ENCODE peak calls at places on chromosome 2, in eight cellular contexts. One of them, this sample, is unnamed.

GRCh38 chr2:188475945-188476344 is 184.3 kb downstream of the GULP1 start:
- DNase-seq in myocyte: peak
- DNase-seq in HTR-8/SVneo: peak
- DNase-seq in T-helper 2 cell: no peak
- DNase-seq in midbrain: no peak
- DNase-seq in foreskin fibroblast: peak
- DNase-seq in small intestine: no peak
- DNase-seq in right atrium auricular region: no peak
- DNase-seq in this sample: no peak

GRCh38 chr2:179068991-179069643 is 19.2 kb upstream of the CCDC141 start:
- DNase-seq in right atrium auricular region: no peak
- DNase-seq in midbrain: no peak
- DNase-seq in small intestine: peak
- DNase-seq in myocyte: no peak
- DNase-seq in HTR-8/SVneo: no peak
- DNase-seq in foreskin fibroblast: no peak
- DNase-seq in T-helper 2 cell: no peak
- DNase-seq in this sample: no peak

GRCh38 chr2:113962692-113963480 is 73.0 kb downstream of the ACTR3 start:
- DNase-seq in T-helper 2 cell: no peak
- DNase-seq in small intestine: no peak
- DNase-seq in midbrain: no peak
- DNase-seq in HTR-8/SVneo: no peak
- DNase-seq in myocyte: peak
- DNase-seq in foreskin fibroblast: peak
- DNase-seq in right atrium auricular region: no peak
- DNase-seq in this sample: peak

GRCh38 chr2:79139423-79139822 is 19.1 kb downstream of the REG1A start:
- DNase-seq in midbrain: no peak
- DNase-seq in small intestine: peak
- DNase-seq in myocyte: no peak
- DNase-seq in HTR-8/SVneo: no peak
- DNase-seq in foreskin fibroblast: no peak
- DNase-seq in T-helper 2 cell: no peak
- DNase-seq in right atrium auricular region: no peak
- DNase-seq in this sample: no peak

GRCh38 chr2:159525012-159525411 is 91.3 kb downstream of the BAZ2B start:
- DNase-seq in right atrium auricular region: no peak
- DNase-seq in T-helper 2 cell: no peak
- DNase-seq in small intestine: no peak
- DNase-seq in midbrain: no peak
- DNase-seq in foreskin fibroblast: no peak
- DNase-seq in HTR-8/SVneo: no peak
- DNase-seq in myocyte: no peak
- DNase-seq in this sample: no peak

GRCh38 chr2:236818281-236819045 is 248.8 kb downstream of the ACKR3 start:
- DNase-seq in foreskin fibroblast: no peak
- DNase-seq in myocyte: no peak
- DNase-seq in small intestine: no peak
- DNase-seq in midbrain: no peak
- DNase-seq in T-helper 2 cell: no peak
- DNase-seq in HTR-8/SVneo: no peak
- DNase-seq in right atrium auricular region: no peak
- DNase-seq in this sample: no peak

GRCh38 chr2:59664946-59665345 is 888.5 kb downstream of the BCL11A start:
- DNase-seq in HTR-8/SVneo: no peak
- DNase-seq in myocyte: no peak
- DNase-seq in foreskin fibroblast: no peak
- DNase-seq in small intestine: no peak
- DNase-seq in T-helper 2 cell: no peak
- DNase-seq in midbrain: no peak
- DNase-seq in right atrium auricular region: no peak
- DNase-seq in this sample: no peak

GRCh38 chr2:150080115-150080514 is 407.4 kb downstream of the RND3 start:
- DNase-seq in myocyte: no peak
- DNase-seq in right atrium auricular region: no peak
- DNase-seq in T-helper 2 cell: no peak
- DNase-seq in midbrain: no peak
- DNase-seq in HTR-8/SVneo: no peak
- DNase-seq in small intestine: no peak
- DNase-seq in foreskin fibroblast: peak
- DNase-seq in this sample: peak

This sample was measured in fibroblast of lung.